ENCODE peak calls at places on chromosome 3, in six cellular contexts. L is effector memory CD8-positive, alpha-beta T cell; R is GF-D8; I is WERI-Rb-1; A is fibroblast of pulmonary artery; E is right cardiac atrium. Y is an unnamed sample.

GRCh38 chr3:98994128-98994762 is 92.8 kb upstream of the DCBLD2 start:
- DNase-seq in L (no peak), R (no peak), I (no peak), A (peak), E (no peak), Y (peak)

GRCh38 chr3:100245932-100246331 is 14.9 kb upstream of the TBC1D23 start:
- DNase-seq in L (no peak), R (no peak), I (no peak), A (no peak), E (no peak), Y (peak)

GRCh38 chr3:14377838-14378169 is 24.6 kb upstream of the SLC6A6 start:
- DNase-seq in L (peak), R (peak), I (no peak), A (no peak), E (peak), Y (no peak)

GRCh38 chr3:197354195-197355059 is 56.0 kb upstream of the DLG1 start:
- DNase-seq in L (no peak), R (no peak), I (peak), A (peak), E (peak), Y (peak)

GRCh38 chr3:128413003-128413370 is 53.7 kb downstream of the DNAJB8 start:
- DNase-seq in L (no peak), R (no peak), I (no peak), A (no peak), E (no peak), Y (no peak)

GRCh38 chr3:117102441-117102840 is 392.9 kb downstream of the TUSC7 start:
- DNase-seq in L (no peak), R (no peak), I (no peak), A (no peak), E (no peak), Y (no peak)

GRCh38 chr3:149234671-149235245 is 13.1 kb upstream of the CP start:
- DNase-seq in L (no peak), R (no peak), I (no peak), A (no peak), E (no peak), Y (no peak)

GRCh38 chr3:169771651-169772529 is 1.3 kb upstream of the MYNN start:
- DNase-seq in L (peak), R (peak), I (peak), A (peak), E (peak), Y (peak)

GRCh38 chr3:11254876-11255275 is 17.3 kb upstream of the ATG7 start:
- DNase-seq in L (no peak), R (no peak), I (no peak), A (no peak), E (no peak), Y (no peak)

GRCh38 chr3:98613616-98614015 is 20.2 kb upstream of the CPOX start:
- DNase-seq in L (no peak), R (no peak), I (no peak), A (peak), E (no peak), Y (no peak)

GRCh38 chr3:63954182-63954581 is 42.0 kb upstream of the SCAANT1 start:
- DNase-seq in L (no peak), R (no peak), I (no peak), A (peak), E (peak), Y (no peak)